ENCODE peak calls at places on chromosomes 16 and 17, in nine cellular contexts. M, V, N, U, X, C, K, O and A are unnamed samples.

GRCh38 chr17:17570207-17570797 is 21.2 kb downstream of the PEMT start:
- DNase-seq in M (no peak), V (peak), N (no peak), U (peak), X (no peak), C (peak), K (no peak), O (no peak), A (peak)

GRCh38 chr16:1941162-1941923 is 1.7 kb downstream of the MSRB1 start:
- DNase-seq in M (no peak), V (no peak), N (no peak), U (no peak), X (no peak), C (peak), K (no peak), O (no peak), A (no peak)

GRCh38 chr17:53032861-53033271 is 789.9 kb upstream of the KIF2B start:
- DNase-seq in M (no peak), V (no peak), N (no peak), U (no peak), X (no peak), C (peak), K (peak), O (peak), A (no peak)

GRCh38 chr17:72370819-72371218 is 250.0 kb downstream of the SOX9 start:
- DNase-seq in M (no peak), V (no peak), N (no peak), U (no peak), X (peak), C (no peak), K (peak), O (peak), A (no peak)

GRCh38 chr16:88570691-88571092 is 489 bp downstream of the ZC3H18 start:
- DNase-seq in M (no peak), V (peak), N (no peak), U (no peak), X (no peak), C (no peak), K (peak), O (peak), A (no peak)

GRCh38 chr17:39663688-39664580 is 1.2 kb upstream of the TCAP start:
- DNase-seq in M (no peak), V (peak), N (no peak), U (no peak), X (no peak), C (peak), K (no peak), O (no peak), A (peak)

GRCh38 chr16:917591-918061 is 53.2 kb downstream of the LMF1 start:
- DNase-seq in M (no peak), V (no peak), N (no peak), U (no peak), X (no peak), C (no peak), K (no peak), O (no peak), A (no peak)

GRCh38 chr17:20926532-20926931 is 116.3 kb downstream of the USP22 start:
- DNase-seq in M (no peak), V (no peak), N (no peak), U (no peak), X (no peak), C (no peak), K (no peak), O (no peak), A (no peak)

GRCh38 chr16:74742051-74742481 is 32.6 kb downstream of the FA2H start:
- DNase-seq in M (no peak), V (peak), N (no peak), U (no peak), X (no peak), C (peak), K (peak), O (no peak), A (no peak)

GRCh38 chr17:58184308-58184985 is 8.1 kb upstream of the EPX start:
- DNase-seq in M (no peak), V (no peak), N (no peak), U (no peak), X (peak), C (peak), K (peak), O (peak), A (no peak)

GRCh38 chr17:60149691-60150582 is at the start of gene CA4:
- DNase-seq in M (no peak), V (no peak), N (no peak), U (no peak), X (no peak), C (peak), K (no peak), O (no peak), A (no peak)

GRCh38 chr17:76697702-76698465 is 12.9 kb downstream of the MXRA7 start:
- DNase-seq in M (no peak), V (no peak), N (no peak), U (no peak), X (no peak), C (peak), K (no peak), O (no peak), A (no peak)

GRCh38 chr17:8016632-8017424 is 14.4 kb downstream of the GUCY2D start:
- DNase-seq in M (peak), V (no peak), N (no peak), U (peak), X (no peak), C (peak), K (peak), O (no peak), A (peak)
- H3K4me3 ChIP-seq in M (no peak), V (peak), N (peak), U (peak), X (no peak), C (peak), K (peak), O (no peak), A (peak)

GRCh38 chr17:74938194-74938950 is 2.7 kb downstream of the OTOP3 start:
- DNase-seq in M (no peak), V (no peak), N (no peak), U (no peak), X (no peak), C (no peak), K (no peak), O (no peak), A (no peak)
- H3K4me3 ChIP-seq in M (no peak), V (no peak), N (no peak), U (no peak), X (no peak), C (no peak), K (no peak), O (no peak), A (no peak)

GRCh38 chr16:66658143-66658859 is 38.2 kb downstream of the CMTM4 start:
- DNase-seq in M (no peak), V (no peak), N (no peak), U (no peak), X (no peak), C (no peak), K (no peak), O (no peak), A (no peak)

GRCh38 chr16:66661210-66661560 is 35.4 kb downstream of the CMTM4 start:
- DNase-seq in M (no peak), V (no peak), N (no peak), U (no peak), X (no peak), C (no peak), K (no peak), O (no peak), A (no peak)

GRCh38 chr16:66658860-66659190 is 37.7 kb downstream of the CMTM4 start:
- DNase-seq in M (no peak), V (no peak), N (no peak), U (no peak), X (no peak), C (no peak), K (no peak), O (no peak), A (no peak)

GRCh38 chr16:66662445-66663194 is 33.9 kb downstream of the CMTM4 start:
- DNase-seq in M (no peak), V (no peak), N (no peak), U (no peak), X (no peak), C (peak), K (peak), O (peak), A (no peak)

DNA sequence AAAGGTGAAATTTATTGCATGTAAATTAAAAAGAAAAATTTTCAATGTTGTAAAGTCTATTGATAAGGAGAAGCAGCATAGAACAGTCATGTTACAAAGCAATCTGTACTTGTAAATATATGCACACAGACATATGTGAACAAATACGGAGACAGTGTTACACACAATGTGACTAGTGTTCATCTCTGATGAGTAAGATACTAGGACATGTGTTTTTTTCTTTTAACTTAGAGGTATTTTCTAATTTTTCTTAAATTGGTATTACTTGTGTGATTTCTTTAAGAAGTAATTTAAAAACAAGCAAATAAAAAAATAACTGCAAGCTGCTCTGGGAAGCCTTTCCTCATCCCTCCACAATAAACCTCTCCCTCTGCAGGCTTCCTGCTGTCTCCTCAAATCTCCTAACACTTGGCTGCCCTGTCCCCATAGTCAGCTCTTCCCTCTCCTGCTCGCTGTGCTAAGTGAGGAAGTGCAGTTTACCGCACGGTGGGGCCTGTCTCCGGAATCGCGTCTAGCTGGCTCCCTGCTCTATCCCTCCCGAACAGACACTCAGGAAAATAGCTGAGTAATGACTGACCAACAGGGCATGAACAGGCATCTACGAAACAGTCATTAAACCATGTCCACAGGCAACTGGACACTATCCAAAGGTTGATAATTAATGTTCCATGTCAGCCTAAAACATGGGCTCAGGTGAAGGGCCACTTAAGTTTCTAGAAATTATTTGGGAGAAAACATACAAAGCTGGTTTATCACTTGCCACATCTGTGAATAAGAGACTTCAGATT is 35.9 kb downstream of the CMTM4 start:
- DNase-seq in M (peak), V (no peak), N (no peak), U (peak), X (peak), C (peak), K (peak), O (peak), A (peak)
- H3K4me3 ChIP-seq in M (no peak), V (no peak), N (no peak), U (no peak), X (peak), C (no peak), K (no peak), O (no peak), A (no peak)

GRCh38 chr16:83813818-83814653 is 6.3 kb downstream of the HSBP1 start:
- DNase-seq in M (no peak), V (no peak), N (no peak), U (no peak), X (peak), C (no peak), K (peak), O (peak), A (no peak)
- H3K4me3 ChIP-seq in M (no peak), V (no peak), N (no peak), U (no peak), X (peak), C (no peak), K (no peak), O (no peak), A (no peak)

GRCh38 chr16:73058221-73058615 is 10.3 kb upstream of the ZFHX3 start:
- DNase-seq in M (no peak), V (peak), N (no peak), U (no peak), X (no peak), C (peak), K (no peak), O (peak), A (peak)

GRCh38 chr16:73056911-73057310 is 9.0 kb upstream of the ZFHX3 start:
- DNase-seq in M (no peak), V (no peak), N (no peak), U (no peak), X (no peak), C (no peak), K (no peak), O (no peak), A (no peak)

GRCh38 chr16:73057369-73058210 is 9.7 kb upstream of the ZFHX3 start:
- DNase-seq in M (no peak), V (peak), N (no peak), U (no peak), X (no peak), C (peak), K (no peak), O (peak), A (no peak)

GRCh38 chr16:73054732-73055481 is 7.0 kb upstream of the ZFHX3 start:
- DNase-seq in M (no peak), V (no peak), N (no peak), U (no peak), X (no peak), C (peak), K (peak), O (peak), A (no peak)

GRCh38 chr16:73056383-73056782 is 8.5 kb upstream of the ZFHX3 start:
- DNase-seq in M (no peak), V (no peak), N (no peak), U (no peak), X (no peak), C (no peak), K (no peak), O (no peak), A (no peak)
- H3K4me3 ChIP-seq in M (no peak), V (peak), N (peak), U (peak), X (peak), C (no peak), K (peak), O (no peak), A (peak)

GRCh38 chr16:50065241-50065623 is 538 bp upstream of the HEATR3 start:
- DNase-seq in M (no peak), V (no peak), N (no peak), U (no peak), X (no peak), C (no peak), K (no peak), O (no peak), A (no peak)

GRCh38 chr16:50066482-50067289 is 916 bp downstream of the HEATR3 start:
- DNase-seq in M (no peak), V (no peak), N (no peak), U (no peak), X (no peak), C (no peak), K (no peak), O (no peak), A (no peak)

GRCh38 chr16:50067290-50067853 is 1.6 kb downstream of the HEATR3 start:
- DNase-seq in M (no peak), V (no peak), N (no peak), U (no peak), X (peak), C (peak), K (peak), O (peak), A (no peak)

GRCh38 chr16:50068550-50068949 is 2.8 kb downstream of the HEATR3 start:
- DNase-seq in M (no peak), V (no peak), N (no peak), U (no peak), X (peak), C (no peak), K (no peak), O (no peak), A (no peak)

DNA sequence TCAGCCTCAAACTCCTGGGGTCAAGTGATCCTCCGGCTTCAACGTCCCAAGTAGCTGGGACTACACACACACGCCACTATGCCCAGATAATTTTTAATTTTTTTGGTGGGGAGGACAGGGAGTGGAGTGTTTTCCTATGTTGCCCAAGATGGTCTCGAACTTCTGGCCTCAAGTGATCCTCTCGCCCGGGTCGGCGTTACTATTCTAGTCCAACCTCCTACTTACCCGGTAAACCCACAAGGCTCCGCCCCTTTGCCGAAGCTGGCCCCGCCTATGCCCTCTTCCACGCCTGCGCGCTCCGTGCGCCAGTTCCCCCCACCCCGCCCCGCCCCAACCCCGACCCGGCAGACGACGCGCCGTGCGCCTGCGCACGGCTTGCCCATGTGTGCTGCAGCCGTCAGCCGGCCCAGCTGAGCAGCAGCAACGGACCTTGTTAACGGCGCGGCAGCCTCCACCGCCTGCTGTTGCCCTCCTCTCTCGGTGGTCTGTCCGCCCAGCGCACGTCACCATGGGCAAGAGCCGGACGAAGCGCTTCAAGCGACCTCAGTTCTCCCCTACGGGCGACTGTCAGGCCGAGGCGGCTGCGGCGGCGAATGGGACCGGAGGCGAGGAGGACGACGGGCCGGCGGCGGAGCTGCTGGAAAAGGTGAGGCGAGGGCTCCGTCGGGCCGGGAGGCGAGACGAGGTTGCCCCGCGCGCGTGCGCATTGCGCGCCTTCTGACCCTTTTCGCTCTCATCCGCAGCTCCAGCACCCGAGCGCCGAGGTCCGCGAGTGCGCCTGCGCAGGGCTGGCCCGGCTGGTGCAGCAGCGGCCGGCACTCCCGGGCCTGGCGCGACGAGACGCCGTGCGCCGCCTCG is at the start of gene HEATR3:
- DNase-seq in M (peak), V (peak), N (peak), U (peak), X (peak), C (peak), K (peak), O (peak), A (peak)
- H3K4me3 ChIP-seq in M (peak), V (peak), N (peak), U (peak), X (peak), C (peak), K (peak), O (peak), A (peak)

GRCh38 chr16:81447383-81448101 is 2.9 kb downstream of the CMIP start:
- DNase-seq in M (peak), V (peak), N (no peak), U (peak), X (no peak), C (peak), K (peak), O (peak), A (peak)

GRCh38 chr16:81449241-81449640 is 4.6 kb downstream of the CMIP start:
- DNase-seq in M (no peak), V (no peak), N (no peak), U (no peak), X (no peak), C (no peak), K (no peak), O (no peak), A (no peak)

GRCh38 chr16:81446318-81447275 is 2.0 kb downstream of the CMIP start:
- DNase-seq in M (no peak), V (peak), N (no peak), U (peak), X (no peak), C (peak), K (peak), O (peak), A (peak)

GRCh38 chr16:81449899-81450608 is 5.4 kb downstream of the CMIP start:
- DNase-seq in M (no peak), V (peak), N (no peak), U (no peak), X (no peak), C (no peak), K (no peak), O (no peak), A (no peak)

DNA sequence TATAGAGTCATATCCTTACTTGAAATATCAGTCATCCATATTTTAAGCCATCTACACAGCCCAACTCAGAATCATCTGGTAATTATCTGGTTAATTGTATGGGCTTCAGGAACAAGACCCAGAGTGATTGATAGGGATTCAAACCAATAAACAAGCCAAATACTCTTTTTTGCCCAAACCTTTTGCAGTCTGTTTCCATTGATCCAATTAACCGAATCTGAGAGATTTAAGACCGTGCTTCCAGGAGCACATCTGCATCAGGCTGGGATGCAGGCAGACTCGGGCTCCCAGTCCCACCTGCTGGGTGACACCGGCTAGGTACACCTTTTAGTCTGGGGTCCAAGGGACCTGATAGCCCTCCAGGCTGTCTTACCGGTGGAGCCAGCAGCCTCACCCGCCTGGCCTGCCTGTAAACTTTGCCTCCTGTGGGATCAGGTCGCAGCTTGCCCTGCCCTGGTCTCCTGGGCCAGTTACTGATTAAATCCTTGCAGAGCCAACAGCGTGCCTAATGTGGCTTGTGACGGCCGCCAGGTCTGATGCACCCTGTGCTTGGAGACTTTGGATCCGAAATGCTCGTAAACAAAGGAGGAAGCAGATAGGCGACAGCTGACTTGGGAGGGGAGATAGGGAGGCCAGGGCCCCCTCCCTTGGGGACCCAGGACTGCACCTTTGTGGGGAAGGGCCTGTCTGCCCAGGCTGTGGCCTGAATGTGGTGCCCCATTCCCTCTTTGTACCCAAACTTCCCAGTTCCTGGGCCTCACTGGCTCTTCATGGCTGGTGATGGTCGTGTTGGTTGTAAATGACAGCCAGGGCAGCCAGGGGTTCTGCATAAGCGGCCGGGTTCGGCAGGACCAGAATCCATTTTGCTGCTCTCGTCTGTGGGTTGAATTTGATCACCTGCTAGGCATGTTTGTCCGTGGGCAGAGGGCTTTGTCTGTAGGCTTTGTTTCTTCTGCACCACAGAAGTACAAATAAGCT is 3.8 kb downstream of the CMIP start:
- DNase-seq in M (no peak), V (peak), N (no peak), U (peak), X (no peak), C (no peak), K (peak), O (peak), A (peak)
- H3K4me3 ChIP-seq in M (no peak), V (peak), N (no peak), U (peak), X (no peak), C (no peak), K (peak), O (peak), A (peak)